ENCODE peak calls at places on chromosomes 12 and 14, in seven cellular contexts. H, Y, E, R, W, T and N are unnamed samples.

GRCh38 chr14:26926585-26926984 is 328.8 kb upstream of the NOVA1 start:
- DNase-seq in Y (no peak), H (no peak), T (no peak), E (no peak), W (no peak), R (no peak), N (no peak)

GRCh38 chr12:33588082-33588712 is 148.6 kb upstream of the SYT10 start:
- DNase-seq in T (no peak), R (no peak), Y (no peak), E (no peak), H (no peak), W (no peak), N (no peak)

GRCh38 chr12:102249073-102249854 is 51.6 kb upstream of the PMCH start:
- DNase-seq in Y (no peak), R (no peak), H (no peak), W (no peak), T (no peak), E (no peak), N (no peak)

GRCh38 chr14:76432967-76433752 is 57.2 kb downstream of the ESRRB start:
- DNase-seq in E (no peak), R (no peak), H (no peak), W (no peak), Y (no peak), T (no peak), N (no peak)

GRCh38 chr12:18828483-18828882 is 90.6 kb downstream of the CAPZA3 start:
- DNase-seq in T (no peak), E (no peak), R (no peak), H (no peak), Y (no peak), W (no peak), N (no peak)

GRCh38 chr12:123293178-123293760 is 21.6 kb upstream of the CDK2AP1 start:
- DNase-seq in Y (peak; percentile 83), T (no peak), E (no peak), R (no peak), W (no peak), H (peak; percentile 61), N (no peak)

GRCh38 chr12:71691504-71692129 is 5.7 kb downstream of the TMEM19 start:
- DNase-seq in E (no peak), Y (no peak), T (no peak), H (no peak), W (no peak), R (no peak), N (peak; percentile 51)

GRCh38 chr12:94127239-94128131 is 20.9 kb upstream of the PLXNC1 start:
- DNase-seq in R (no peak), H (no peak), W (no peak), E (no peak), T (no peak), Y (no peak), N (no peak)

GRCh38 chr12:51907864-51908425 is 641 bp downstream of the ACVRL1 start:
- DNase-seq in H (no peak), E (no peak), R (no peak), W (no peak), Y (no peak), T (no peak), N (no peak)

GRCh38 chr12:119819322-119819721 is 57.8 kb downstream of the CIT start:
- DNase-seq in T (no peak), Y (no peak), H (no peak), R (no peak), W (no peak), E (no peak), N (no peak)

GRCh38 chr14:34722723-34723545 is 8.5 kb upstream of the CFL2 start:
- DNase-seq in R (no peak), T (peak; percentile 84), Y (peak; percentile 71), H (no peak), E (peak; percentile 43), W (no peak), N (peak; percentile 38)

GRCh38 chr12:121883315-121883660 is 5.3 kb upstream of the PSMD9 start:
- DNase-seq in W (no peak), R (no peak), E (no peak), T (no peak), Y (no peak), H (peak; percentile 66), N (no peak)

GRCh38 chr12:93784339-93785086 is 107.3 kb downstream of the CRADD start:
- DNase-seq in H (no peak), R (peak; percentile 95), T (no peak), W (peak; percentile 61), Y (peak; percentile 25), E (no peak), N (peak; percentile 47)

GRCh38 chr12:39990122-39991101 is 115.5 kb downstream of the SLC2A13 start:
- DNase-seq in W (no peak), H (peak; percentile 58), E (peak; percentile 42), R (no peak), T (peak; percentile 15), Y (peak; percentile 28), N (peak; percentile 78)

GRCh38 chr12:109268896-109269295 is 40.2 kb downstream of the FOXN4 start:
- DNase-seq in Y (no peak), H (no peak), R (no peak), T (no peak), E (no peak), W (no peak), N (no peak)

GRCh38 chr14:95979339-95980042 is 59.7 kb upstream of the C14orf132 start:
- DNase-seq in Y (no peak), E (no peak), T (no peak), H (no peak), W (no peak), R (no peak), N (no peak)

GRCh38 chr14:104973215-104974145 is 4.7 kb downstream of the AHNAK2 start:
- DNase-seq in H (peak; percentile 41), W (peak; percentile 90), E (peak; percentile 85), T (peak; percentile 85), R (peak; percentile 96), Y (no peak), N (peak; percentile 71)

GRCh38 chr14:62081012-62081612 is 318.9 kb downstream of the SNAPC1 start:
- DNase-seq in E (no peak), T (no peak), W (peak; percentile 22), R (no peak), Y (no peak), H (no peak), N (no peak)

GRCh38 chr12:99713946-99714520 is 66.5 kb downstream of the GARIN6 start:
- DNase-seq in E (no peak), R (no peak), W (no peak), T (no peak), Y (no peak), H (no peak), N (no peak)

GRCh38 chr12:128918481-128918880 is 65.2 kb downstream of the GLT1D1 start:
- DNase-seq in Y (no peak), E (no peak), T (no peak), H (no peak), W (no peak), R (no peak), N (no peak)

GRCh38 chr12:4118017-4118510 is 155.5 kb upstream of the CCND2 start:
- DNase-seq in E (peak; percentile 37), Y (no peak), W (peak; percentile 47), T (no peak), H (peak; percentile 46), R (peak; percentile 90), N (peak; percentile 53)

GRCh38 chr12:49980501-49981158 is 7.9 kb downstream of the AQP6 start:
- DNase-seq in R (no peak), T (no peak), H (no peak), Y (peak; percentile 51), W (no peak), E (no peak), N (no peak)

GRCh38 chr12:1993871-1994371 is 10.3 kb downstream of the DCP1B start:
- DNase-seq in W (no peak), H (peak; percentile 72), T (no peak), Y (peak; percentile 86), E (no peak), R (no peak), N (no peak)

GRCh38 chr12:19971396-19971802 is 396.9 kb upstream of the PDE3A start:
- DNase-seq in T (peak; percentile 15), E (no peak), R (no peak), H (peak; percentile 45), Y (peak; percentile 5), W (no peak), N (peak; percentile 82)

GRCh38 chr12:93318720-93319522 is 58.8 kb upstream of the NUDT4 start:
- DNase-seq in E (no peak), H (no peak), T (no peak), W (no peak), R (no peak), Y (no peak), N (peak; percentile 5)

DNA sequence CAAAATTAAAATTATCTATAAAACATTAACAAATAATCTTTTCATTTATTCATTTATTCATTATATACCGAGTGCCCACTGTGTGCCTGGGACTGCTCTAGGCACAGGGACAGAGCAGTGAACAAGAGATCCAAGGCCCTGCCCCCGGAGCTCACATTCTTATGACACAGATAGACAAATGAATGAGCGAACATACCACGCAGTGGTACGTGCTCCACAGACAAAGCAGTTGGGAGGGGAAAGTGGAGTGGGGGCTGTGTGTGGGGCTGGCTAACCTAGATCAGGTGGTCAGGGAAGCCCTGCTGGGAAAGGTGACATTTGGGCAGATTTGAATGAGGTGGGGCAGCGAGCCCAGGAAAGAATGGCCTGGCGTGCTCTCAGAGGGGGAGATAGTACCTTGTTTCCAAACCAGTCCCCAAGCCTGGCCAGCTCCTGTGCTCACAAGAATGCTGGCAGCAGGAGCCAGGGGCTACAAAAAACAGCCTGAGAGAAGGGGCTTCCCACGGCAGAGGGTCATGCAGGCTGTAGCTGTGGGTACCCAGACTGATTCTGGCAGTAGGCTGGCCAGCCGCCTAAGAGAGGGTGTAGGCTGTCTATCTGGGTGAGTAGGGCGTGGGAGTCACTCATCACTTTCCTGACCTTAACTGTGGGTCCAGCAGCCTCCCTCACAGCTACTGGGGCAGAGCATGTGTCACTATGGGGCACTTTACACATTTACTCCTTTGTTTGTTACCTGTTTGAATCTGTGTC is 57.8 kb upstream of the ACTN1 start:
- DNase-seq in T (no peak), E (no peak), Y (no peak), H (no peak), W (no peak), R (no peak), N (no peak)
- H3K27ac ChIP-seq in T (peak overlapping the region; percentile 67), E (no peak overlapping the region), Y (no peak overlapping the region), H (no peak overlapping the region), W (peak overlapping the region; percentile 17), R (no peak overlapping the region), N (no peak overlapping the region)

GRCh38 chr12:58920102-58920955 is at the start of gene LRIG3:
- DNase-seq in T (peak; percentile 85), E (peak; percentile 95), R (peak; percentile 96), Y (peak; percentile 76), W (peak; percentile 91), H (peak; percentile 93), N (peak; percentile 94)
- TF ChIP-seq POLR2A in T (peak; percentile 28), E (no peak), R (peak; percentile 5), Y (peak; percentile 62), W (no peak), H (peak; percentile 79), N (peak; percentile 72)

GRCh38 chr12:10094648-10095047 is 4.1 kb downstream of the CLEC1A start:
- DNase-seq in E (no peak), T (no peak), R (no peak), W (no peak), H (no peak), Y (no peak), N (no peak)
- H3K27ac ChIP-seq in E (no peak overlapping the region), T (no peak overlapping the region), R (peak overlapping the region; percentile 4), W (peak overlapping the region; percentile 75), H (no peak overlapping the region), Y (no peak overlapping the region), N (no peak overlapping the region)

DNA sequence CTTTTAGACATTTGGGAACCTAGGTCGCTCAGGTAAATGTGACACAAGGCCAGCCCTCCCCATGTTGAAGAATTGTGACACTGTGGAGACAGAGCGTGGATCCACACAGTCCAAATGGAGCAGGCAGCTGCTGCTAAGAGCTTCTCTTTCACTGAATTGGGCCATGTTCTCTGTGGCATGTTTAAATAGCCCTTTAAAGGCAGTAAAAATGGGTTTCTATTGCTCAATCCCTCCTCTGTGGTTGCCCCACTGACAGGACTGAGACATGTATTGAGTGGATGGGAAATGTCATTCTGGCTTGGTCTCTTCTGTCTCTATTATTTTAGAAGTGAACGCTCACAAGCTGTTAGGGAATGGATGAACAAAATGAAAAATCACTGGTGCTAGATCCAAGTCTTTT is 84.0 kb upstream of the PRICKLE1 start:
- DNase-seq in R (peak; percentile 79), W (no peak), E (no peak), H (no peak), T (no peak), Y (no peak), N (no peak)
- TF ChIP-seq POLR2A in R (no peak), W (no peak), E (no peak), H (no peak), T (no peak), Y (no peak), N (no peak)